ENCODE peak calls at places on chromosome 15, in ten cellular contexts. P is AG04450; I is RPMI8226; O is pancreas; M is posterior vena cava; T is lung; Z is ELR; C is activated T-cell treated with anti-CD3 and anti-CD28 coated beads, Interleukin-2, amount 50 U/mL, for 1 hour; G is mesothelial cell of epicardium; R is MCF 10A. N is an unnamed sample.

GRCh38 chr15:93770788-93771187 is 460.6 kb upstream of the MCTP2 start:
- DNase-seq in I (no peak), Z (no peak), C (no peak), P (no peak), O (no peak), R (no peak), G (no peak), T (no peak), M (no peak), N (no peak)

GRCh38 chr15:28165791-28166190 is 66.7 kb upstream of the OCA2 start:
- DNase-seq in C (no peak), T (no peak), I (no peak), O (no peak), P (no peak), R (no peak), M (no peak), Z (no peak), G (no peak), N (no peak)

GRCh38 chr15:44713006-44713966 is 2.0 kb downstream of the B2M start:
- DNase-seq in R (peak; percentile 56), O (no peak), M (no peak), P (no peak), Z (peak; percentile 66), G (no peak), C (no peak), I (peak; percentile 28), T (no peak), N (peak; percentile 58)

GRCh38 chr15:51281368-51281967 is 56.9 kb downstream of the CYP19A1 start:
- DNase-seq in O (peak; percentile 38), C (no peak), T (peak; percentile 57), R (peak; percentile 69), I (peak; percentile 63), P (no peak), G (no peak), M (peak; percentile 91), Z (peak; percentile 60), N (no peak)

GRCh38 chr15:76310470-76311070 is 699 bp downstream of the ETFA start:
- DNase-seq in Z (peak; percentile 35), G (no peak), T (no peak), C (no peak), R (peak; percentile 9), P (no peak), M (no peak), O (peak; percentile 18), I (peak; percentile 58), N (peak; percentile 49)

GRCh38 chr15:77535845-77536244 is 96.9 kb downstream of the LINGO1 start:
- DNase-seq in G (no peak), M (peak; percentile 62), Z (no peak), O (no peak), I (no peak), C (no peak), R (peak; percentile 13), T (no peak), P (no peak), N (no peak)

GRCh38 chr15:83816124-83816883 is 162.4 kb downstream of the ADAMTSL3 start:
- DNase-seq in O (no peak), Z (no peak), T (no peak), P (no peak), G (no peak), C (no peak), M (no peak), R (no peak), I (no peak), N (peak; percentile 11)

GRCh38 chr15:77396692-77397091 is 23.2 kb downstream of the PEAK1 start:
- DNase-seq in M (no peak), C (no peak), T (no peak), Z (no peak), I (no peak), R (no peak), G (no peak), P (no peak), O (no peak), N (no peak)

GRCh38 chr15:37764733-37765191 is 169.7 kb upstream of the TMCO5A start:
- DNase-seq in C (no peak), O (peak; percentile 14), I (peak; percentile 44), T (no peak), G (no peak), M (no peak), Z (peak; percentile 77), R (peak; percentile 63), P (peak; percentile 15), N (peak; percentile 82)

GRCh38 chr15:38589502-38589901 is 24.9 kb upstream of the RASGRP1 start:
- DNase-seq in C (no peak), I (no peak), P (peak; percentile 43), O (no peak), M (no peak), T (peak; percentile 43), R (peak; percentile 93), G (no peak), Z (peak; percentile 75), N (peak; percentile 85)

GRCh38 chr15:44308415-44308814 is 19.9 kb downstream of the GOLM2 start:
- DNase-seq in C (no peak), Z (no peak), M (no peak), O (no peak), T (no peak), I (peak; percentile 54), P (no peak), R (no peak), G (no peak), N (no peak)

GRCh38 chr15:100570735-100571363 is 31.1 kb downstream of the LINS1 start:
- DNase-seq in C (no peak), G (no peak), I (no peak), M (no peak), R (no peak), O (no peak), T (no peak), Z (no peak), P (no peak), N (no peak)

GRCh38 chr15:60835974-60836373 is 357.0 kb upstream of the ICE2 start:
- DNase-seq in M (no peak), C (no peak), T (no peak), I (no peak), P (no peak), Z (peak; percentile 34), O (no peak), R (peak; percentile 18), G (no peak), N (peak; percentile 85)

GRCh38 chr15:37806808-37807207 is 127.6 kb upstream of the TMCO5A start:
- DNase-seq in T (no peak), C (no peak), P (no peak), G (no peak), O (no peak), I (no peak), M (no peak), R (no peak), Z (no peak), N (no peak)

GRCh38 chr15:48962662-48963523 is 826 bp downstream of the SHC4 start:
- DNase-seq in T (no peak), O (no peak), M (peak; percentile 79), I (no peak), C (no peak), Z (peak; percentile 61), R (peak; percentile 46), P (no peak), G (no peak), N (peak; percentile 77)

GRCh38 chr15:91660174-91660649 is 193.3 kb upstream of the SLCO3A1 start:
- DNase-seq in R (no peak), O (no peak), M (no peak), G (no peak), P (no peak), C (no peak), Z (no peak), T (no peak), I (no peak), N (no peak)

GRCh38 chr15:28191832-28192231 is 92.7 kb upstream of the OCA2 start:
- DNase-seq in R (no peak), P (peak; percentile 36), T (peak; percentile 32), Z (no peak), C (no peak), O (peak; percentile 16), G (no peak), I (no peak), M (peak; percentile 86), N (peak; percentile 72)

GRCh38 chr15:41832875-41833274 is 5.0 kb downstream of the JMJD7 start:
- DNase-seq in T (peak; percentile 51), C (no peak), I (no peak), G (no peak), M (no peak), O (no peak), R (peak; percentile 66), Z (no peak), P (no peak), N (no peak)

GRCh38 chr15:68208641-68209240 is 3.6 kb upstream of the CALML4 start:
- DNase-seq in I (no peak), R (no peak), T (no peak), P (no peak), C (no peak), Z (no peak), G (no peak), M (peak; percentile 38), O (no peak), N (no peak)

GRCh38 chr15:77816983-77817382 is 184.3 kb upstream of the LINGO1 start:
- DNase-seq in G (no peak), R (no peak), C (no peak), P (no peak), O (no peak), M (no peak), T (no peak), Z (no peak), I (no peak), N (no peak)

GRCh38 chr15:74302821-74303359 is 64.6 kb downstream of the CYP11A1 start:
- DNase-seq in P (no peak), Z (peak; percentile 44), O (no peak), C (peak; percentile 42), I (peak; percentile 68), M (no peak), T (peak; percentile 34), G (peak; percentile 50), R (peak; percentile 54), N (peak; percentile 46)

GRCh38 chr15:34348735-34349300 is 5.7 kb downstream of the NUTM1 start:
- DNase-seq in Z (no peak), O (no peak), G (no peak), I (no peak), M (no peak), C (no peak), T (no peak), P (no peak), R (no peak), N (no peak)

GRCh38 chr15:95327661-95328060 is 1002.8 kb upstream of the NR2F2 start:
- DNase-seq in I (no peak), Z (no peak), C (no peak), T (no peak), M (no peak), R (no peak), O (no peak), P (no peak), G (no peak), N (no peak)

GRCh38 chr15:89421219-89421618 is 75.2 kb downstream of the RHCG start:
- DNase-seq in Z (no peak), G (no peak), T (no peak), R (no peak), I (no peak), M (no peak), P (no peak), C (no peak), O (no peak), N (no peak)

GRCh38 chr15:66756220-66756769 is 54.3 kb downstream of the SMAD6 start:
- DNase-seq in G (no peak), O (no peak), I (no peak), P (no peak), Z (no peak), C (no peak), R (no peak), M (peak; percentile 35), T (no peak), N (no peak)

GRCh38 chr15:101811902-101812301 is at the start of gene OR4F15:
- DNase-seq in R (no peak), I (no peak), C (no peak), M (no peak), O (no peak), Z (no peak), G (no peak), P (no peak), T (no peak), N (no peak)

GRCh38 chr15:64907991-64908390 is 3.7 kb upstream of the ANKDD1A start:
- DNase-seq in C (no peak), O (no peak), R (no peak), Z (no peak), G (no peak), P (no peak), M (no peak), T (no peak), I (no peak), N (no peak)

GRCh38 chr15:66880380-66881155 is 178.5 kb downstream of the SMAD6 start:
- DNase-seq in O (no peak), Z (no peak), P (no peak), C (no peak), G (no peak), T (peak; percentile 22), I (no peak), M (no peak), R (no peak), N (no peak)